ENCODE peak calls at places on chromosomes 5 and 9, in six cellular contexts. One of them, this sample, is unnamed.

GRCh38 chr9:38025166-38025565 is 43.9 kb downstream of the SHB start:
- DNase-seq in choroid plexus epithelial cell: no peak
- DNase-seq in cerebellum: no peak
- DNase-seq in NCI-H1092: no peak
- DNase-seq in GM12865: no peak
- DNase-seq in endothelial cell: peak
- DNase-seq in this sample: no peak

GRCh38 chr5:131379723-131380122 is 115.9 kb downstream of the CDC42SE2 start:
- DNase-seq in choroid plexus epithelial cell: peak
- DNase-seq in cerebellum: no peak
- DNase-seq in NCI-H1092: no peak
- DNase-seq in GM12865: peak
- DNase-seq in endothelial cell: no peak
- DNase-seq in this sample: peak

GRCh38 chr9:126119731-126120130 is 206.9 kb upstream of the MVB12B start:
- DNase-seq in choroid plexus epithelial cell: no peak
- DNase-seq in cerebellum: no peak
- DNase-seq in NCI-H1092: no peak
- DNase-seq in GM12865: no peak
- DNase-seq in endothelial cell: no peak
- DNase-seq in this sample: no peak

GRCh38 chr9:31137850-31138160 is 1246.6 kb upstream of the ACO1 start:
- DNase-seq in choroid plexus epithelial cell: peak
- DNase-seq in cerebellum: no peak
- DNase-seq in NCI-H1092: no peak
- DNase-seq in GM12865: no peak
- DNase-seq in endothelial cell: no peak
- DNase-seq in this sample: peak

GRCh38 chr5:41707853-41708603 is 162.2 kb downstream of the OXCT1 start:
- DNase-seq in choroid plexus epithelial cell: peak
- DNase-seq in cerebellum: no peak
- DNase-seq in NCI-H1092: no peak
- DNase-seq in GM12865: peak
- DNase-seq in endothelial cell: peak
- DNase-seq in this sample: peak

GRCh38 chr9:127946728-127947127 is 9.1 kb upstream of the DPM2 start:
- DNase-seq in choroid plexus epithelial cell: no peak
- DNase-seq in cerebellum: no peak
- DNase-seq in NCI-H1092: no peak
- DNase-seq in GM12865: no peak
- DNase-seq in endothelial cell: no peak
- DNase-seq in this sample: no peak

GRCh38 chr9:119986205-119986604 is 593.8 kb downstream of the CDK5RAP2 start:
- DNase-seq in choroid plexus epithelial cell: no peak
- DNase-seq in cerebellum: no peak
- DNase-seq in NCI-H1092: peak
- DNase-seq in GM12865: no peak
- DNase-seq in endothelial cell: no peak
- DNase-seq in this sample: no peak

GRCh38 chr5:76612942-76613341 is 10.3 kb downstream of the F2RL2 start:
- DNase-seq in choroid plexus epithelial cell: no peak
- DNase-seq in cerebellum: no peak
- DNase-seq in NCI-H1092: no peak
- DNase-seq in GM12865: no peak
- DNase-seq in endothelial cell: no peak
- DNase-seq in this sample: no peak

GRCh38 chr9:98552306-98552705 is 156.4 kb downstream of the GABBR2 start:
- DNase-seq in choroid plexus epithelial cell: no peak
- DNase-seq in cerebellum: no peak
- DNase-seq in NCI-H1092: no peak
- DNase-seq in GM12865: no peak
- DNase-seq in endothelial cell: no peak
- DNase-seq in this sample: peak

GRCh38 chr5:95730730-95731570 is at the start of gene RHOBTB3:
- DNase-seq in choroid plexus epithelial cell: peak
- DNase-seq in cerebellum: peak
- DNase-seq in NCI-H1092: peak
- DNase-seq in GM12865: peak
- DNase-seq in endothelial cell: peak
- DNase-seq in this sample: peak

GRCh38 chr9:20732118-20732517 is 48.1 kb downstream of the FOCAD start:
- DNase-seq in choroid plexus epithelial cell: peak
- DNase-seq in cerebellum: no peak
- DNase-seq in NCI-H1092: no peak
- DNase-seq in GM12865: no peak
- DNase-seq in endothelial cell: no peak
- DNase-seq in this sample: peak

GRCh38 chr9:96009690-96010477 is 134.4 kb downstream of the ERCC6L2 start:
- DNase-seq in choroid plexus epithelial cell: peak
- DNase-seq in cerebellum: no peak
- DNase-seq in NCI-H1092: no peak
- DNase-seq in GM12865: peak
- DNase-seq in endothelial cell: no peak
- DNase-seq in this sample: no peak

GRCh38 chr9:114238919-114239879 is 83.7 kb upstream of the ORM1 start:
- DNase-seq in choroid plexus epithelial cell: peak
- DNase-seq in cerebellum: peak
- DNase-seq in NCI-H1092: peak
- DNase-seq in GM12865: no peak
- DNase-seq in endothelial cell: no peak
- DNase-seq in this sample: peak

GRCh38 chr5:81184749-81185110 is 48.4 kb upstream of the CKMT2 start:
- DNase-seq in choroid plexus epithelial cell: no peak
- DNase-seq in cerebellum: no peak
- DNase-seq in NCI-H1092: no peak
- DNase-seq in GM12865: no peak
- DNase-seq in endothelial cell: no peak
- DNase-seq in this sample: no peak

GRCh38 chr5:18397393-18397792 is 763.1 kb downstream of the TAF11L14 start:
- DNase-seq in choroid plexus epithelial cell: no peak
- DNase-seq in cerebellum: no peak
- DNase-seq in NCI-H1092: no peak
- DNase-seq in GM12865: no peak
- DNase-seq in endothelial cell: no peak
- DNase-seq in this sample: no peak